ENCODE peak calls at places on chromosomes 3 and 15, in five cellular contexts. One of them, this sample, is unnamed.

GRCh38 chr3:127288921-127289645 is 1.2 kb upstream of the PRR20G start:
- DNase-seq in AG04450: no peak
- DNase-seq in RWPE1: no peak
- DNase-seq in breast epithelium: no peak
- DNase-seq in HCT116: no peak
- DNase-seq in this sample: no peak

GRCh38 chr3:61381745-61382392 is 130.6 kb upstream of the FHIT start:
- DNase-seq in HCT116: peak
- DNase-seq in breast epithelium: no peak
- DNase-seq in RWPE1: peak
- DNase-seq in AG04450: no peak
- DNase-seq in this sample: peak

GRCh38 chr15:85306946-85307686 is 73.3 kb upstream of the AKAP13 start:
- DNase-seq in RWPE1: no peak
- DNase-seq in AG04450: no peak
- DNase-seq in breast epithelium: no peak
- DNase-seq in HCT116: no peak
- DNase-seq in this sample: no peak

GRCh38 chr3:166445865-166446264 is 608.6 kb upstream of the BCHE start:
- DNase-seq in HCT116: no peak
- DNase-seq in RWPE1: no peak
- DNase-seq in AG04450: no peak
- DNase-seq in breast epithelium: no peak
- DNase-seq in this sample: no peak

GRCh38 chr15:100694381-100695012 is 92.1 kb downstream of the ASB7 start:
- DNase-seq in breast epithelium: no peak
- DNase-seq in RWPE1: no peak
- DNase-seq in AG04450: no peak
- DNase-seq in HCT116: no peak
- DNase-seq in this sample: peak

GRCh38 chr3:140922634-140923033 is 19.0 kb upstream of the SLC25A36 start:
- DNase-seq in breast epithelium: no peak
- DNase-seq in RWPE1: peak
- DNase-seq in AG04450: no peak
- DNase-seq in HCT116: no peak
- DNase-seq in this sample: no peak

GRCh38 chr3:191901746-191902145 is 440.8 kb downstream of the PYDC2 start:
- DNase-seq in HCT116: no peak
- DNase-seq in AG04450: no peak
- DNase-seq in breast epithelium: no peak
- DNase-seq in RWPE1: peak
- DNase-seq in this sample: no peak

GRCh38 chr3:9600597-9600996 is 47.0 kb upstream of the LHFPL4 start:
- DNase-seq in breast epithelium: no peak
- DNase-seq in RWPE1: peak
- DNase-seq in AG04450: no peak
- DNase-seq in HCT116: no peak
- DNase-seq in this sample: peak

GRCh38 chr3:110576962-110577361 is 494.7 kb upstream of the NECTIN3 start:
- DNase-seq in breast epithelium: no peak
- DNase-seq in HCT116: peak
- DNase-seq in RWPE1: peak
- DNase-seq in AG04450: peak
- DNase-seq in this sample: no peak

GRCh38 chr3:13092621-13093339 is 19.6 kb upstream of the IQSEC1 start:
- DNase-seq in AG04450: no peak
- DNase-seq in HCT116: no peak
- DNase-seq in breast epithelium: no peak
- DNase-seq in RWPE1: no peak
- DNase-seq in this sample: no peak

GRCh38 chr3:171783626-171784025 is 26.7 kb downstream of the PLD1 start:
- DNase-seq in breast epithelium: no peak
- DNase-seq in RWPE1: no peak
- DNase-seq in AG04450: no peak
- DNase-seq in HCT116: no peak
- DNase-seq in this sample: no peak

GRCh38 chr3:190362258-190362657 is 25.7 kb upstream of the CLDN16 start:
- DNase-seq in breast epithelium: no peak
- DNase-seq in RWPE1: no peak
- DNase-seq in AG04450: no peak
- DNase-seq in HCT116: no peak
- DNase-seq in this sample: no peak
- H3K27ac ChIP-seq in breast epithelium: no peak
- H3K27ac ChIP-seq in RWPE1: no peak
- H3K27ac ChIP-seq in AG04450: no peak
- H3K27ac ChIP-seq in HCT116: no peak
- H3K27ac ChIP-seq in this sample: no peak

DNA sequence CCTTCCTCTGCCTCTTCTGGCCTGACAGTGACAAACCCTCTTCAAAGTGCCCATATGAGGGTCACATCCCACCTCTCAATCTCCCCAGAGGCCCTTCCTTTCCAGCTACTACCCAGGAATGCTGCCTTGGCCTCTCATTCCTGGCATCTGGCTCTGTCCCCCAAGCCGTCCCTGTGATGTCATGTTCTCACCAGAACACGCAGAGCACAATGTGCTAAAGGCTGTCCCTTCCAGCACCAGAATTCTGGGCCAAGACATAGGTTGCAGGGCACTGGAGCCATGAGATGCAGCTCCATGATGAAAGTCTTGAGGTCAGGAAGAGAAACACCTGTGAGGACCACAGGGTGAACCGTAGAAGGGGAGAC is 306.6 kb downstream of the NTRK3 start:
- DNase-seq in breast epithelium: no peak
- DNase-seq in RWPE1: no peak
- DNase-seq in AG04450: no peak
- DNase-seq in HCT116: no peak
- DNase-seq in this sample: peak
- H3K27ac ChIP-seq in breast epithelium: peak
- H3K27ac ChIP-seq in RWPE1: no peak
- H3K27ac ChIP-seq in AG04450: no peak
- H3K27ac ChIP-seq in HCT116: no peak
- H3K27ac ChIP-seq in this sample: no peak

GRCh38 chr3:3180421-3180820 is 930 bp upstream of the CRBN start:
- DNase-seq in HCT116: no peak
- DNase-seq in RWPE1: no peak
- DNase-seq in breast epithelium: no peak
- DNase-seq in AG04450: no peak
- DNase-seq in this sample: no peak
- H3K27ac ChIP-seq in HCT116: no peak
- H3K27ac ChIP-seq in RWPE1: no peak
- H3K27ac ChIP-seq in breast epithelium: no peak
- H3K27ac ChIP-seq in AG04450: no peak
- H3K27ac ChIP-seq in this sample: no peak

DNA sequence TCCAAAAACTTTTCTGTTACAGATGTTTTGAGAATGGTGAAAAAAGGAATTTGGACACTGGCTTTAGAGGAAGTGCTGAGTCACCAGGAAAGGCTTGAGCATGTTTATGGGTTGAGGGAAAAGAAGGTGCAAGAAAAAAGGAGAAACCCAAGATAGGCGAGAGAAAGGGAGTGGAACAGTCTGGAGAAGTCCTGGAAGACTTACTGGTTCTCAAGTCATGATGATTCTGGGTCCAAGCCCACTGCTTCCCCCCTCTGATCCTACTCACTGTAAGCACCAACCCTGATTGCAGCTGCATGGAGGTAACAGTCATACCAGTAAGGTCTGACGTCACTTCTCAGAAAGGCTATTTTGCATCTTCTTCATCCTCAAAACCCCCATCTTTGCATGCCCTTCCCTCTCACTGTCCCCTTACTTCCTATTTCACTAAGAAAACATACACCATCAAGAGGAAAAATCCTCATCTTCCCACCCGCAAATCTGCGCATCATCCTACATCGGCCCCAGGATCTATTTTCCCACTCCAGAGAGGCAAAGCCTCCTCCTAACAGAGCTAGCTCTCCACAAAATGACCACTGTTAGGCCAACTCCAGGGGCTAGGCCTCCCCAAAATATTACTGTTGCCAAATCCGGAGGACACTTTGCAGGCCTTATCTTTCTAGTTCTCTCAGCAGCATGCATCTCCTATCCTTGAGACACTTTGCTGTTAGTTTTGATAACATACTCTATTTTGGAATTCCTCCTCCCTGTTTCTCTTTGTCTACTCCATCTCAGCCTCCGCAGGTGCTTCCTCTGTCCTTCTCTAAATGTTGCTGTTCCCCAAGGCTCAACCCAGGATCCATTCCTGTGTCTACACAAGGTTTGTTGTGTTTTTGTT is 3.2 kb upstream of the ATP13A3 start:
- DNase-seq in HCT116: no peak
- DNase-seq in breast epithelium: no peak
- DNase-seq in RWPE1: no peak
- DNase-seq in AG04450: no peak
- DNase-seq in this sample: no peak
- H3K27ac ChIP-seq in HCT116: peak
- H3K27ac ChIP-seq in breast epithelium: no peak
- H3K27ac ChIP-seq in RWPE1: peak
- H3K27ac ChIP-seq in AG04450: peak
- H3K27ac ChIP-seq in this sample: no peak

DNA sequence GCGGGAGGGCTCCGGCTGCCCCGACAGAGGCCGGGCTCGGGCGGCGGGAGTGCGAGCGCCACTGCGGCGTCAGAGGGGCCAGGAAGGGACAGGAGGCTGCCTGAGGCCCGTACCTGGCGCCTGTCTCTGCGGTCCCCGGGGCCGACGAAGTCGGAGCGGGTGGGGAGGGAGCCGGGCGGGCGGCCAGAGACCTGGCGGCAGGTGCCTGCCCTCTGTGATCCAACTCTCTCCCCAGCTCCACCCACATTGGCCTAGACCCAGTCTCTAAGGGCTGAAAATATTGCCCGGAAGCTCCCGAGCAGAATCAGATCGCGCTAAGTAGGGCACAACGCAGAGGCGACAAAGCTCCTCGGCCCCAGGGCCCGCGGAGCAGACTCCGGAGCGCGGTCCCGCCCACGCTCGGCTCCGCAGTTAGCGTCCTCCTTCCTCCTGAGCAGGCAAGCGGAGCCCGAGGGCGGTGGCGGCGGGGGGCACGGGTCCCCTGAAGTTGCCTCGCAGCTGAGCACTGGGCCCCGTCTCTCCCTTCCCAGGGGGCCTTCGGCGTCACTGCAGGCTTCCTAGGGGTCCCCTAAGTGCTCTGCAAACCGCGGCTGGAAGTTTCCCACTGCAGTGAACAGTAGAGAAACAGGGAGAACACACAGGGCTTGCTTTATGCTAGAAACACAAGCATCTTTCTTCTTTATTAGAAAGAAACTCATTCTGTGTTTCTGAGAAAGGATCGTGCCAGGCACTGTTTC is at the start of gene MAN2A2:
- DNase-seq in AG04450: no peak
- DNase-seq in HCT116: peak
- DNase-seq in breast epithelium: no peak
- DNase-seq in RWPE1: peak
- DNase-seq in this sample: peak
- H3K27ac ChIP-seq in AG04450: peak
- H3K27ac ChIP-seq in HCT116: peak
- H3K27ac ChIP-seq in breast epithelium: peak
- H3K27ac ChIP-seq in RWPE1: peak
- H3K27ac ChIP-seq in this sample: peak

This sample was measured in cardiac muscle cell.